ENCODE peak calls at places on chromosome 16, in five cellular contexts. V is A549, B is HT1080, F is GM04504, O is cardiac septum. T is an unnamed sample.

GRCh38 chr16:31367875-31368274 is 12.9 kb downstream of the ITGAX start:
- DNase-seq in V (no peak), B (no peak), F (no peak), O (no peak), T (no peak)

GRCh38 chr16:65274576-65274975 is 152.7 kb upstream of the CDH11 start:
- DNase-seq in V (no peak), B (peak; percentile 9), F (no peak), O (no peak), T (no peak)

GRCh38 chr16:56748826-56749225 is 18.9 kb downstream of the NUP93 start:
- DNase-seq in V (no peak), B (no peak), F (no peak), O (no peak), T (no peak)

GRCh38 chr16:49019826-49020401 is 261.7 kb downstream of the CBLN1 start:
- DNase-seq in V (no peak), B (no peak), F (no peak), O (no peak), T (peak; percentile 21)

GRCh38 chr16:82658796-82659195 is 32.0 kb downstream of the CDH13 start:
- DNase-seq in V (no peak), B (no peak), F (no peak), O (no peak), T (no peak)

GRCh38 chr16:15644306-15644961 is 1.5 kb upstream of the MARF1 start:
- DNase-seq in V (no peak), B (peak; percentile 54), F (no peak), O (no peak), T (no peak)

GRCh38 chr16:10228779-10229178 is 46.6 kb upstream of the GRIN2A start:
- DNase-seq in V (no peak), B (no peak), F (no peak), O (no peak), T (no peak)

GRCh38 chr16:81752225-81752875 is 26.7 kb upstream of the PLCG2 start:
- DNase-seq in V (no peak), B (peak; percentile 47), F (no peak), O (peak; percentile 93), T (no peak)

GRCh38 chr16:66399930-66400329 is 27.2 kb upstream of the BEAN1 start:
- DNase-seq in V (no peak), B (no peak), F (no peak), O (peak; percentile 58), T (no peak)